ENCODE peak calls at places on chromosomes 16 and 17, in nine cellular contexts. One of them, this sample, is unnamed.

GRCh38 chr17:2954898-2955445 is 108.4 kb downstream of the OR1D5 start:
- DNase-seq in cardiac muscle cell: peak
- DNase-seq in choroid plexus epithelial cell: peak
- DNase-seq in lower leg skin: no peak
- DNase-seq in foreskin fibroblast: peak
- DNase-seq in spleen: no peak
- DNase-seq in left lung: no peak
- DNase-seq in tibial nerve: no peak
- DNase-seq in Panc1: peak
- DNase-seq in this sample: peak

GRCh38 chr17:63956296-63956920 is 16.3 kb downstream of the SCN4A start:
- DNase-seq in cardiac muscle cell: no peak
- DNase-seq in choroid plexus epithelial cell: peak
- DNase-seq in lower leg skin: no peak
- DNase-seq in foreskin fibroblast: peak
- DNase-seq in spleen: no peak
- DNase-seq in left lung: no peak
- DNase-seq in tibial nerve: no peak
- DNase-seq in Panc1: no peak
- DNase-seq in this sample: no peak

GRCh38 chr17:73720187-73720834 is 76.1 kb upstream of the SDK2 start:
- DNase-seq in cardiac muscle cell: no peak
- DNase-seq in choroid plexus epithelial cell: no peak
- DNase-seq in lower leg skin: no peak
- DNase-seq in foreskin fibroblast: no peak
- DNase-seq in spleen: peak
- DNase-seq in left lung: no peak
- DNase-seq in tibial nerve: no peak
- DNase-seq in Panc1: no peak
- DNase-seq in this sample: peak

GRCh38 chr16:64695684-64696083 is 426.2 kb downstream of the CDH11 start:
- DNase-seq in cardiac muscle cell: no peak
- DNase-seq in choroid plexus epithelial cell: no peak
- DNase-seq in lower leg skin: no peak
- DNase-seq in foreskin fibroblast: peak
- DNase-seq in spleen: no peak
- DNase-seq in left lung: no peak
- DNase-seq in tibial nerve: no peak
- DNase-seq in Panc1: no peak
- DNase-seq in this sample: no peak

GRCh38 chr17:76271669-76272540 is 6.8 kb downstream of the UBALD2 start:
- DNase-seq in cardiac muscle cell: peak
- DNase-seq in choroid plexus epithelial cell: no peak
- DNase-seq in lower leg skin: no peak
- DNase-seq in foreskin fibroblast: no peak
- DNase-seq in spleen: peak
- DNase-seq in left lung: no peak
- DNase-seq in tibial nerve: no peak
- DNase-seq in Panc1: no peak
- DNase-seq in this sample: peak

GRCh38 chr17:7042507-7043194 is 1.2 kb downstream of the SLC16A11 start:
- DNase-seq in cardiac muscle cell: peak
- DNase-seq in choroid plexus epithelial cell: peak
- DNase-seq in lower leg skin: peak
- DNase-seq in foreskin fibroblast: no peak
- DNase-seq in spleen: peak
- DNase-seq in left lung: no peak
- DNase-seq in tibial nerve: no peak
- DNase-seq in Panc1: no peak
- DNase-seq in this sample: no peak

GRCh38 chr17:79623786-79624657 is 13.2 kb upstream of the RBFOX3 start:
- DNase-seq in cardiac muscle cell: no peak
- DNase-seq in choroid plexus epithelial cell: no peak
- DNase-seq in lower leg skin: no peak
- DNase-seq in foreskin fibroblast: no peak
- DNase-seq in spleen: peak
- DNase-seq in left lung: peak
- DNase-seq in tibial nerve: no peak
- DNase-seq in Panc1: no peak
- DNase-seq in this sample: no peak

GRCh38 chr16:49158029-49158642 is 123.5 kb downstream of the CBLN1 start:
- DNase-seq in cardiac muscle cell: no peak
- DNase-seq in choroid plexus epithelial cell: peak
- DNase-seq in lower leg skin: no peak
- DNase-seq in foreskin fibroblast: no peak
- DNase-seq in spleen: no peak
- DNase-seq in left lung: no peak
- DNase-seq in tibial nerve: no peak
- DNase-seq in Panc1: no peak
- DNase-seq in this sample: peak

GRCh38 chr17:51359055-51359454 is 98.7 kb downstream of the UTP18 start:
- DNase-seq in cardiac muscle cell: no peak
- DNase-seq in choroid plexus epithelial cell: no peak
- DNase-seq in lower leg skin: no peak
- DNase-seq in foreskin fibroblast: no peak
- DNase-seq in spleen: no peak
- DNase-seq in left lung: no peak
- DNase-seq in tibial nerve: no peak
- DNase-seq in Panc1: no peak
- DNase-seq in this sample: no peak

GRCh38 chr16:106623-107324 is 28.7 kb downstream of the MPG start:
- DNase-seq in cardiac muscle cell: peak
- DNase-seq in choroid plexus epithelial cell: peak
- DNase-seq in lower leg skin: peak
- DNase-seq in foreskin fibroblast: peak
- DNase-seq in spleen: no peak
- DNase-seq in left lung: no peak
- DNase-seq in tibial nerve: peak
- DNase-seq in Panc1: peak
- DNase-seq in this sample: peak

GRCh38 chr17:2500446-2500845 is 11.2 kb downstream of the METTL16 start:
- DNase-seq in cardiac muscle cell: no peak
- DNase-seq in choroid plexus epithelial cell: no peak
- DNase-seq in lower leg skin: no peak
- DNase-seq in foreskin fibroblast: no peak
- DNase-seq in spleen: no peak
- DNase-seq in left lung: no peak
- DNase-seq in tibial nerve: no peak
- DNase-seq in Panc1: no peak
- DNase-seq in this sample: no peak

GRCh38 chr17:63675231-63675606 is 24.7 kb downstream of the LIMD2 start:
- DNase-seq in cardiac muscle cell: peak
- DNase-seq in choroid plexus epithelial cell: peak
- DNase-seq in lower leg skin: no peak
- DNase-seq in foreskin fibroblast: no peak
- DNase-seq in spleen: no peak
- DNase-seq in left lung: no peak
- DNase-seq in tibial nerve: no peak
- DNase-seq in Panc1: no peak
- DNase-seq in this sample: no peak

GRCh38 chr17:6640536-6641373 is at the start of the genes KIAA0753 and TXNDC17:
- DNase-seq in cardiac muscle cell: peak
- DNase-seq in choroid plexus epithelial cell: peak
- DNase-seq in lower leg skin: peak
- DNase-seq in foreskin fibroblast: peak
- DNase-seq in spleen: peak
- DNase-seq in left lung: peak
- DNase-seq in tibial nerve: peak
- DNase-seq in Panc1: peak
- DNase-seq in this sample: peak

GRCh38 chr17:4444782-4445473 is 11.2 kb downstream of the SPNS3 start:
- DNase-seq in cardiac muscle cell: peak
- DNase-seq in choroid plexus epithelial cell: no peak
- DNase-seq in lower leg skin: peak
- DNase-seq in foreskin fibroblast: no peak
- DNase-seq in spleen: no peak
- DNase-seq in left lung: peak
- DNase-seq in tibial nerve: no peak
- DNase-seq in Panc1: no peak
- DNase-seq in this sample: no peak

GRCh38 chr17:42937712-42938596 is 26.3 kb downstream of the AARSD1 start:
- DNase-seq in cardiac muscle cell: peak
- DNase-seq in choroid plexus epithelial cell: peak
- DNase-seq in lower leg skin: no peak
- DNase-seq in foreskin fibroblast: peak
- DNase-seq in spleen: no peak
- DNase-seq in left lung: no peak
- DNase-seq in tibial nerve: peak
- DNase-seq in Panc1: no peak
- DNase-seq in this sample: peak

DNA sequence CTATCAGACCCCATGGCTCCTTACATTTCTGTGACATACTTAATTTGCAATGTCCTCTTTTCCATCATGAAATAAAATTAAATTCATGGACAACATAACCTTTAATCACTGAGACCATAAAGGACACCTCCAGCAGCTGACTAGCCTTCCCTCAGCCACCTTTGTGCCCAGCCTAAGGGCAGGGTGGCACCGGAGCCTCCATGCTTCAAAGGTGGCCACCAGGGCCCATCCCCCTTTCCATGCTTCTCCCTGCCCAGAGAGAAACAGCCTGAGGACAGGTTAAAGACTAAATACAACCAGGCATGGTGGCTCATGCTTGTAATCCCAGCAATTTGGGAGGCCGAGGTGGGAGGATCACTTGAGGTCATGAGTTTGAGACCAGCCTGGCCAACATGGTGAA is 94.3 kb downstream of the ADCY9 start:
- DNase-seq in cardiac muscle cell: no peak
- DNase-seq in choroid plexus epithelial cell: no peak
- DNase-seq in lower leg skin: no peak
- DNase-seq in foreskin fibroblast: no peak
- DNase-seq in spleen: no peak
- DNase-seq in left lung: no peak
- DNase-seq in tibial nerve: no peak
- DNase-seq in Panc1: no peak
- DNase-seq in this sample: no peak
- H3K4me3 ChIP-seq in cardiac muscle cell: no peak
- H3K4me3 ChIP-seq in choroid plexus epithelial cell: no peak
- H3K4me3 ChIP-seq in lower leg skin: no peak
- H3K4me3 ChIP-seq in foreskin fibroblast: no peak
- H3K4me3 ChIP-seq in spleen: no peak
- H3K4me3 ChIP-seq in left lung: no peak
- H3K4me3 ChIP-seq in tibial nerve: no peak
- H3K4me3 ChIP-seq in Panc1: no peak
- H3K4me3 ChIP-seq in this sample: no peak

GRCh38 chr16:74064120-74064735 is 232.4 kb upstream of the PSMD7 start:
- DNase-seq in cardiac muscle cell: peak
- DNase-seq in choroid plexus epithelial cell: no peak
- DNase-seq in lower leg skin: no peak
- DNase-seq in foreskin fibroblast: no peak
- DNase-seq in spleen: no peak
- DNase-seq in left lung: no peak
- DNase-seq in tibial nerve: no peak
- DNase-seq in Panc1: no peak
- DNase-seq in this sample: no peak
- TF ChIP-seq CTCF in cardiac muscle cell: no peak
- TF ChIP-seq CTCF in choroid plexus epithelial cell: no peak
- TF ChIP-seq CTCF in lower leg skin: no peak
- TF ChIP-seq CTCF in foreskin fibroblast: no peak
- TF ChIP-seq CTCF in spleen: no peak
- TF ChIP-seq CTCF in left lung: no peak
- TF ChIP-seq CTCF in tibial nerve: no peak
- TF ChIP-seq CTCF in Panc1: no peak
- TF ChIP-seq CTCF in this sample: no peak

GRCh38 chr16:80994451-80994850 is 12.2 kb downstream of the CMC2 start:
- DNase-seq in cardiac muscle cell: peak
- DNase-seq in choroid plexus epithelial cell: peak
- DNase-seq in lower leg skin: no peak
- DNase-seq in foreskin fibroblast: no peak
- DNase-seq in spleen: no peak
- DNase-seq in left lung: no peak
- DNase-seq in tibial nerve: no peak
- DNase-seq in Panc1: no peak
- DNase-seq in this sample: no peak

GRCh38 chr16:80990978-80991377 is 15.7 kb downstream of the CMC2 start:
- DNase-seq in cardiac muscle cell: no peak
- DNase-seq in choroid plexus epithelial cell: no peak
- DNase-seq in lower leg skin: no peak
- DNase-seq in foreskin fibroblast: no peak
- DNase-seq in spleen: no peak
- DNase-seq in left lung: no peak
- DNase-seq in tibial nerve: no peak
- DNase-seq in Panc1: no peak
- DNase-seq in this sample: no peak

GRCh38 chr16:80991792-80992430 is 14.8 kb downstream of the CMC2 start:
- DNase-seq in cardiac muscle cell: no peak
- DNase-seq in choroid plexus epithelial cell: no peak
- DNase-seq in lower leg skin: no peak
- DNase-seq in foreskin fibroblast: no peak
- DNase-seq in spleen: no peak
- DNase-seq in left lung: no peak
- DNase-seq in tibial nerve: no peak
- DNase-seq in Panc1: no peak
- DNase-seq in this sample: no peak

GRCh38 chr16:80992676-80993292 is 13.9 kb downstream of the CMC2 start:
- DNase-seq in cardiac muscle cell: peak
- DNase-seq in choroid plexus epithelial cell: no peak
- DNase-seq in lower leg skin: no peak
- DNase-seq in foreskin fibroblast: no peak
- DNase-seq in spleen: no peak
- DNase-seq in left lung: no peak
- DNase-seq in tibial nerve: no peak
- DNase-seq in Panc1: no peak
- DNase-seq in this sample: no peak

GRCh38 chr16:80993293-80993691 is 13.4 kb downstream of the CMC2 start:
- DNase-seq in cardiac muscle cell: peak
- DNase-seq in choroid plexus epithelial cell: peak
- DNase-seq in lower leg skin: no peak
- DNase-seq in foreskin fibroblast: peak
- DNase-seq in spleen: no peak
- DNase-seq in left lung: no peak
- DNase-seq in tibial nerve: no peak
- DNase-seq in Panc1: no peak
- DNase-seq in this sample: no peak
- H3K4me3 ChIP-seq in cardiac muscle cell: no peak
- H3K4me3 ChIP-seq in choroid plexus epithelial cell: peak
- H3K4me3 ChIP-seq in lower leg skin: no peak
- H3K4me3 ChIP-seq in foreskin fibroblast: peak
- H3K4me3 ChIP-seq in spleen: no peak
- H3K4me3 ChIP-seq in left lung: no peak
- H3K4me3 ChIP-seq in tibial nerve: no peak
- H3K4me3 ChIP-seq in Panc1: no peak
- H3K4me3 ChIP-seq in this sample: no peak

GRCh38 chr16:3094289-3095027 is 4.6 kb downstream of the ZSCAN10 start:
- DNase-seq in cardiac muscle cell: peak
- DNase-seq in choroid plexus epithelial cell: peak
- DNase-seq in lower leg skin: no peak
- DNase-seq in foreskin fibroblast: no peak
- DNase-seq in spleen: peak
- DNase-seq in left lung: no peak
- DNase-seq in tibial nerve: no peak
- DNase-seq in Panc1: no peak
- DNase-seq in this sample: peak
- TF ChIP-seq CTCF in cardiac muscle cell: peak
- TF ChIP-seq CTCF in choroid plexus epithelial cell: peak
- TF ChIP-seq CTCF in lower leg skin: no peak
- TF ChIP-seq CTCF in foreskin fibroblast: peak
- TF ChIP-seq CTCF in spleen: peak
- TF ChIP-seq CTCF in left lung: peak
- TF ChIP-seq CTCF in tibial nerve: peak
- TF ChIP-seq CTCF in Panc1: peak
- TF ChIP-seq CTCF in this sample: peak